ENCODE peak calls at places on chromosomes 2 and 18, in nine cellular contexts. K is transverse colon, Z is upper lobe of left lung, E is spleen, G is stomach, Q is HCT116, W is GM23338, V is esophagus muscularis mucosa, J is Panc1. F is an unnamed sample.

GRCh38 chr2:240806006-240806405 is 14.0 kb downstream of the KIF1A start:
- DNase-seq in Q (no peak), V (no peak), Z (no peak), E (no peak), W (no peak), G (peak; percentile 11), K (no peak), J (no peak), F (peak; percentile 35)

GRCh38 chr2:112216158-112216557 is 38.7 kb downstream of the ZC3H8 start:
- DNase-seq in W (peak; percentile 21), Z (no peak), Q (no peak), J (no peak), V (peak; percentile 37), G (no peak), K (no peak), E (no peak), F (no peak)

GRCh38 chr2:240384711-240385450 is 50.6 kb upstream of the GPC1 start:
- DNase-seq in G (no peak), W (no peak), J (no peak), E (peak; percentile 45), K (no peak), Q (no peak), V (no peak), Z (no peak), F (no peak)

GRCh38 chr2:26536371-26537068 is 58.6 kb upstream of the OTOF start:
- DNase-seq in Q (no peak), V (no peak), E (peak; percentile 66), W (no peak), J (no peak), G (no peak), K (peak; percentile 4), Z (no peak), F (peak; percentile 32)

GRCh38 chr2:230312638-230313037 is 14.4 kb upstream of the SP140L start:
- DNase-seq in E (no peak), K (no peak), W (no peak), J (no peak), G (no peak), Z (no peak), V (no peak), Q (no peak), F (no peak)

GRCh38 chr2:209578394-209579006 is 154.7 kb downstream of the MAP2 start:
- DNase-seq in Q (no peak), J (no peak), Z (no peak), V (no peak), W (peak; percentile 14), K (no peak), E (no peak), G (no peak), F (no peak)

GRCh38 chr2:238995634-238996033 is 147.7 kb downstream of the TWIST2 start:
- DNase-seq in G (no peak), Z (no peak), K (no peak), Q (no peak), E (no peak), V (no peak), W (no peak), J (no peak), F (no peak)

GRCh38 chr2:187544371-187545080 is 9.7 kb downstream of the TFPI start:
- DNase-seq in W (no peak), Q (peak; percentile 59), K (no peak), Z (peak; percentile 64), E (no peak), G (no peak), J (no peak), V (no peak), F (no peak)

GRCh38 chr2:190382851-190383250 is 25.3 kb upstream of the MFSD6 start:
- DNase-seq in Z (no peak), E (no peak), V (no peak), Q (peak; percentile 57), G (no peak), J (peak; percentile 28), W (peak; percentile 76), K (no peak), F (no peak)

GRCh38 chr2:14182227-14182946 is 450.1 kb upstream of the LRATD1 start:
- DNase-seq in K (no peak), E (no peak), Q (no peak), W (no peak), G (no peak), V (no peak), Z (no peak), J (no peak), F (no peak)

GRCh38 chr18:48918156-48918555 is 32.6 kb downstream of the SMAD7 start:
- DNase-seq in J (no peak), W (no peak), Q (no peak), V (no peak), K (no peak), Z (no peak), G (no peak), E (no peak), F (no peak)

GRCh38 chr18:48919547-48919946 is 31.2 kb downstream of the SMAD7 start:
- DNase-seq in E (no peak), J (no peak), W (no peak), Z (no peak), K (no peak), V (no peak), Q (no peak), G (no peak), F (no peak)

GRCh38 chr18:48915621-48916425 is 34.9 kb downstream of the SMAD7 start:
- DNase-seq in Z (no peak), K (no peak), Q (no peak), E (no peak), W (no peak), G (no peak), J (no peak), V (no peak), F (no peak)

GRCh38 chr18:48918660-48919415 is 31.9 kb downstream of the SMAD7 start:
- DNase-seq in G (no peak), E (no peak), W (no peak), Q (no peak), V (no peak), J (no peak), Z (no peak), K (no peak), F (no peak)

DNA sequence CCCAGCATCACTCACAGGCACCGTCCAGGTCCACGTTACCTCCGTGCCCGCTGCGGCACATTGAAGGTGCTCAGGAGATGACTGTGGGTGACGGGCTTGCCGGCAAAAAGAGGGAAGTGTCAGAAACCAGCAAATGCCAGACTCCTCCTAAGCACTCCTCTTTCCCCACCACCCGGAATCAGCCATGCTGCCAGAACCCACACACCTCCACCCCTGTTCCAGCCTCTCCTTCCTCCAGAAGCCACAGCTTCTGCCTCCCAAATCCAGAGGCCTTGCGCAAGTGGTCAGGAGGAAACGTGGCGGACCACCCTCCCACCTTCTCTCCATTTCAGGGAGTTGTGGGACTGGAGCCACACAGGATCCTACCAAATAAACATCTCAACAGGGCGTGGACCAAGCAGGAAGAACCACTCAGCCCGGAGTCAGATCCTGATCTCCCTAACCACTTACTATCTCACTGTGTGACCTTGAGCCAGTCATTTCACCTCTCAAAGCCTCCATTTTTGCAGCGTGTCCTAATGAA is 33.1 kb downstream of the SMAD7 start:
- DNase-seq in J (no peak), G (no peak), E (no peak), W (no peak), Z (no peak), K (no peak), V (no peak), Q (no peak), F (no peak)
- H3K4me1 ChIP-seq in J (peaks cover 26% of the 10 kb centered on the region), G (peaks cover 14% of the 10 kb centered on the region), E (peaks cover 22% of the 10 kb centered on the region), W (peaks cover 13% of the 10 kb centered on the region), Z (peaks cover 45% of the 10 kb centered on the region), K (peaks cover 6% of the 10 kb centered on the region), V (peaks cover 22% of the 10 kb centered on the region), Q (peaks cover 8% of the 10 kb centered on the region), F (peaks cover 9% of the 10 kb centered on the region)

GRCh38 chr2:216031960-216032689 is 18.8 kb upstream of the MREG start:
- DNase-seq in J (no peak), K (no peak), E (no peak), Q (no peak), G (no peak), Z (no peak), W (no peak), V (no peak), F (no peak)
- TF ChIP-seq POLR2AphosphoS5 in J (no peak), K (no peak), E (no peak), Q (no peak), G (no peak), Z (no peak), W (no peak), V (no peak), F (no peak)

GRCh38 chr2:20188201-20188600 is 36.7 kb downstream of the SDC1 start:
- DNase-seq in G (no peak), J (no peak), K (no peak), V (no peak), W (no peak), Z (no peak), E (no peak), Q (no peak), F (no peak)
- H3K4me1 ChIP-seq in G (peaks cover 44% of the 10 kb centered on the region), J (peaks cover 30% of the 10 kb centered on the region), K (peaks cover 7% of the 10 kb centered on the region), V (no peaks in the 10 kb centered on the region), W (peaks cover 14% of the 10 kb centered on the region), Z (peaks cover 58% of the 10 kb centered on the region), E (no peaks in the 10 kb centered on the region), Q (peaks cover 3% of the 10 kb centered on the region), F (peaks cover 47% of the 10 kb centered on the region)

GRCh38 chr18:9949861-9950260 is 36.0 kb downstream of the VAPA start:
- DNase-seq in Q (no peak), E (no peak), V (no peak), J (no peak), W (no peak), Z (no peak), G (no peak), K (no peak), F (no peak)

GRCh38 chr18:9951022-9951859 is 37.4 kb downstream of the VAPA start:
- DNase-seq in Z (no peak), J (peak; percentile 27), Q (peak; percentile 55), V (no peak), G (no peak), E (no peak), K (peak; percentile 26), W (peak; percentile 83), F (no peak)

GRCh38 chr18:9950289-9951016 is 36.6 kb downstream of the VAPA start:
- DNase-seq in K (no peak), G (no peak), E (no peak), Q (no peak), J (no peak), Z (no peak), W (no peak), V (no peak), F (no peak)

GRCh38 chr18:9949315-9949714 is 35.5 kb downstream of the VAPA start:
- DNase-seq in Q (no peak), K (no peak), Z (no peak), E (no peak), V (no peak), J (no peak), W (no peak), G (no peak), F (no peak)

DNA sequence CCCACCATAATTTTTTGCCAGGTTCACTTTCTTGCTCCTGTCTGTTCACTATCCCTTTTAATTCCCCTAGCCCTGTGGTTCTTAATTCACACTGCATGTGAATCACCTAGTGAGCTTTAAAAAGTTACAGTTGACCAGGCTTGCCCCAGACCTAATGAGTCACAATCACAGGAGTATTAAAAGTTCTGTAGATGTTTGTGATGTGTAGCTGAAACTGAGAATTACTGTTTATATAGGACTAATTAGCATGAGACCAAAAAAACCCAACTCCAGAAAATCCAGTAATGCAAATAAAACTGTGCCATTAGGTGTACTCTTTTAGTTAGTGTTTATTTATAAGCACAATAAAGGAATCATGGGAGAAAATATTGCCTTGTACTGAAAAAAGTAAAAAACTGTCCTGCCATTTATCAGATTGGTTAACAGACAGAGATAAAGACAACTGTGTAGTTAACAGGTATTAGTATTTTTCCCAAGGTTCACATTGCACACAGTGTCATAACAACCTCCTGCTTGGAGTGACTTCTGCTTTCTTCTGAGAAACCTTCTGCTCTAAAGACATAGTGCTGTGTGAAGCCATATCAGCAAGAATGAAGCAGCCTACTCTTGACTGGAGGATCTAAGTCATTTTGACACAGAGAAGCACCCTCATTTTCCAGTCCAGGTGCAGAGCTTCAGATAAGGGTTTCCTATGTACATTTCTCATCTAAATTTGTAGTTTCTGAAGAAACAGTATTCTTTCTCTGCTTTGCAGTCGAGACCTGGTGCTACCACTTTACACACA is 39.0 kb downstream of the VAPA start:
- DNase-seq in G (no peak), Z (no peak), K (no peak), V (no peak), W (no peak), J (no peak), E (no peak), Q (no peak), F (no peak)
- TF ChIP-seq POLR2AphosphoS5 in G (no peak), Z (no peak), K (no peak), V (no peak), W (no peak), J (no peak), E (no peak), Q (no peak), F (no peak)

F was measured in suprapubic skin.